ENCODE peak calls at places on chromosomes 16 and 17, in nine cellular contexts. S, A, H, K, Y, G, X, C and J are unnamed samples.

GRCh38 chr17:45234641-45235040 is 13.0 kb downstream of the FMNL1 start:
- DNase-seq in S (no peak), A (peak), H (no peak), K (peak), Y (no peak), G (no peak), X (no peak), C (peak), J (peak)

GRCh38 chr17:67836205-67836987 is 11.1 kb downstream of the BPTF start:
- DNase-seq in S (no peak), A (no peak), H (no peak), K (no peak), Y (no peak), G (no peak), X (peak), C (no peak), J (no peak)

GRCh38 chr16:629289-630023 is 1.3 kb upstream of the WFIKKN1 start:
- DNase-seq in S (no peak), A (no peak), H (no peak), K (no peak), Y (no peak), G (no peak), X (no peak), C (no peak), J (no peak)

GRCh38 chr16:13189250-13189649 is 287.9 kb downstream of the SHISA9 start:
- DNase-seq in S (no peak), A (no peak), H (no peak), K (no peak), Y (no peak), G (no peak), X (no peak), C (no peak), J (no peak)

GRCh38 chr17:30555942-30556341 is 78.7 kb downstream of the GOSR1 start:
- DNase-seq in S (no peak), A (no peak), H (no peak), K (no peak), Y (no peak), G (no peak), X (no peak), C (no peak), J (no peak)

GRCh38 chr17:47875011-47875471 is 21.0 kb upstream of the SP2 start:
- DNase-seq in S (no peak), A (no peak), H (no peak), K (no peak), Y (no peak), G (no peak), X (peak), C (no peak), J (no peak)

GRCh38 chr17:52147872-52148271 is 10.6 kb downstream of the CA10 start:
- DNase-seq in S (no peak), A (no peak), H (no peak), K (no peak), Y (no peak), G (no peak), X (no peak), C (no peak), J (no peak)

GRCh38 chr17:39704821-39705551 is 5.1 kb downstream of the ERBB2 start:
- DNase-seq in S (no peak), A (no peak), H (no peak), K (no peak), Y (no peak), G (peak), X (peak), C (no peak), J (no peak)

GRCh38 chr17:48770954-48771353 is 42.4 kb upstream of the HOXB13 start:
- DNase-seq in S (no peak), A (no peak), H (no peak), K (no peak), Y (no peak), G (no peak), X (no peak), C (no peak), J (no peak)

GRCh38 chr17:16980813-16981731 is 9.2 kb upstream of the TNFRSF13B start:
- DNase-seq in S (no peak), A (no peak), H (no peak), K (no peak), Y (no peak), G (no peak), X (peak), C (no peak), J (no peak)

GRCh38 chr17:6365187-6365943 is 69.6 kb downstream of the AIPL1 start:
- DNase-seq in S (no peak), A (no peak), H (no peak), K (no peak), Y (no peak), G (no peak), X (no peak), C (no peak), J (no peak)

GRCh38 chr17:60077672-60078519 is 825 bp downstream of the HEATR6 start:
- DNase-seq in S (no peak), A (peak), H (no peak), K (no peak), Y (no peak), G (peak), X (peak), C (no peak), J (no peak)

GRCh38 chr16:13864689-13865088 is 55.3 kb upstream of the ERCC4 start:
- DNase-seq in S (no peak), A (no peak), H (no peak), K (no peak), Y (no peak), G (no peak), X (no peak), C (no peak), J (peak)

GRCh38 chr16:85798901-85799496 is 345 bp downstream of the EMC8 start:
- DNase-seq in S (peak), A (no peak), H (peak), K (no peak), Y (no peak), G (peak), X (peak), C (no peak), J (peak)

GRCh38 chr17:64531955-64532371 is 25.2 kb downstream of the CEP95 start:
- DNase-seq in S (no peak), A (no peak), H (no peak), K (no peak), Y (no peak), G (peak), X (no peak), C (no peak), J (no peak)

GRCh38 chr17:74528491-74529199 is 2.6 kb downstream of the CD300LB start:
- DNase-seq in S (no peak), A (no peak), H (no peak), K (no peak), Y (peak), G (peak), X (peak), C (no peak), J (peak)

GRCh38 chr17:62650587-62650986 is 23.1 kb downstream of the MRC2 start:
- DNase-seq in S (no peak), A (no peak), H (no peak), K (no peak), Y (no peak), G (no peak), X (no peak), C (no peak), J (no peak)

GRCh38 chr17:43381621-43382020 is 17.2 kb upstream of the ARL4D start:
- DNase-seq in S (no peak), A (no peak), H (no peak), K (no peak), Y (no peak), G (no peak), X (no peak), C (no peak), J (no peak)

GRCh38 chr16:6558133-6558532 is 774.5 kb upstream of the RBFOX1 start:
- DNase-seq in S (no peak), A (no peak), H (no peak), K (no peak), Y (no peak), G (no peak), X (no peak), C (no peak), J (no peak)

GRCh38 chr16:24007934-24008333 is 172.2 kb downstream of the PRKCB start:
- DNase-seq in S (no peak), A (no peak), H (no peak), K (no peak), Y (no peak), G (no peak), X (no peak), C (no peak), J (no peak)